ENCODE peak calls at places on chromosome 3, in four cellular contexts. One of them, this sample, is unnamed.

GRCh38 chr3:167876603-167877325 is 141.2 kb downstream of the SERPINI1 start:
- ATAC-seq in gastrocnemius medialis: peak; percentile 83
- ATAC-seq in omental fat pad: peak; percentile 84
- ATAC-seq in Panc1: peak; percentile 63
- ATAC-seq in this sample: peak; percentile 97

GRCh38 chr3:69906351-69906966 is 93.1 kb upstream of the SAMMSON start:
- ATAC-seq in gastrocnemius medialis: no peak
- ATAC-seq in omental fat pad: no peak
- ATAC-seq in Panc1: no peak
- ATAC-seq in this sample: no peak

GRCh38 chr3:120623719-120624093 is 27.6 kb downstream of the NDUFB4 start:
- ATAC-seq in Panc1: no peak
- ATAC-seq in omental fat pad: no peak
- ATAC-seq in gastrocnemius medialis: no peak
- ATAC-seq in this sample: no peak

GRCh38 chr3:188854395-188855149 is 317.2 kb upstream of the TPRG1 start:
- ATAC-seq in gastrocnemius medialis: peak; percentile 96
- ATAC-seq in Panc1: no peak
- ATAC-seq in omental fat pad: peak; percentile 28
- ATAC-seq in this sample: peak; percentile 68

GRCh38 chr3:197085137-197085536 is 55.5 kb upstream of the MELTF start:
- ATAC-seq in gastrocnemius medialis: no peak
- ATAC-seq in omental fat pad: no peak
- ATAC-seq in Panc1: no peak
- ATAC-seq in this sample: no peak

GRCh38 chr3:96619475-96619874 is 194.9 kb upstream of the EPHA6 start:
- ATAC-seq in gastrocnemius medialis: no peak
- ATAC-seq in omental fat pad: no peak
- ATAC-seq in Panc1: no peak
- ATAC-seq in this sample: no peak

GRCh38 chr3:55160241-55160877 is 232.5 kb upstream of the LRTM1 start:
- ATAC-seq in omental fat pad: peak; percentile 34
- ATAC-seq in Panc1: no peak
- ATAC-seq in gastrocnemius medialis: peak; percentile 60
- ATAC-seq in this sample: peak; percentile 92

GRCh38 chr3:150124142-150124541 is 153.4 kb upstream of the PFN2 start:
- ATAC-seq in gastrocnemius medialis: no peak
- ATAC-seq in Panc1: no peak
- ATAC-seq in omental fat pad: no peak
- ATAC-seq in this sample: no peak

GRCh38 chr3:39727415-39727814 is 82.0 kb upstream of the MYRIP start:
- ATAC-seq in gastrocnemius medialis: no peak
- ATAC-seq in Panc1: no peak
- ATAC-seq in omental fat pad: no peak
- ATAC-seq in this sample: peak; percentile 80

GRCh38 chr3:128956440-128956839 is 37.4 kb downstream of the CFAP92 start:
- ATAC-seq in Panc1: no peak
- ATAC-seq in gastrocnemius medialis: no peak
- ATAC-seq in omental fat pad: no peak
- ATAC-seq in this sample: no peak

GRCh38 chr3:180870008-180870733 is 42.3 kb upstream of the FXR1 start:
- ATAC-seq in gastrocnemius medialis: peak; percentile 53
- ATAC-seq in Panc1: peak; percentile 62
- ATAC-seq in omental fat pad: peak; percentile 89
- ATAC-seq in this sample: no peak

GRCh38 chr3:17965331-17965730 is 222.9 kb upstream of the TBC1D5 start:
- ATAC-seq in omental fat pad: no peak
- ATAC-seq in gastrocnemius medialis: no peak
- ATAC-seq in Panc1: no peak
- ATAC-seq in this sample: no peak

GRCh38 chr3:52798978-52799476 is 4.4 kb downstream of the ITIH3 start:
- ATAC-seq in gastrocnemius medialis: peak; percentile 29
- ATAC-seq in omental fat pad: peak; percentile 51
- ATAC-seq in Panc1: peak; percentile 46
- ATAC-seq in this sample: peak; percentile 57